ENCODE peak calls at places on chromosomes 7 and 10, in nine cellular contexts. S is naive thymus-derived CD4-positive, alpha-beta T cell; P is kidney epithelial cell; M is GM06990; Y is choroid plexus epithelial cell; F is GM23338; A is epithelial cell of esophagus; X is Jurkat, Clone E6-1; U is astrocyte. K is an unnamed sample.

GRCh38 chr10:86936661-86937501 is 20.5 kb downstream of the MMRN2 start:
- DNase-seq in F (no peak), Y (peak; percentile 63), X (no peak), A (peak; percentile 28), U (peak; percentile 40), M (no peak), S (no peak), P (no peak), K (peak; percentile 64)

GRCh38 chr7:32785365-32785764 is 106.2 kb downstream of the KBTBD2 start:
- DNase-seq in M (no peak), F (peak; percentile 23), S (no peak), A (no peak), U (no peak), P (no peak), X (no peak), Y (no peak), K (no peak)

GRCh38 chr7:23547662-23548061 is 15.9 kb upstream of the TRA2A start:
- DNase-seq in X (no peak), Y (no peak), P (no peak), M (no peak), S (no peak), F (no peak), U (no peak), A (no peak), K (no peak)

GRCh38 chr10:11017575-11018425 is at the start of gene CELF2:
- DNase-seq in Y (peak; percentile 15), U (peak; percentile 10), M (peak; percentile 55), A (peak; percentile 60), S (peak; percentile 62), P (no peak), F (peak; percentile 90), X (peak; percentile 32), K (no peak)

GRCh38 chr10:94146746-94147145 is 153.0 kb downstream of the PLCE1 start:
- DNase-seq in Y (no peak), U (no peak), M (no peak), A (no peak), F (no peak), P (no peak), S (no peak), X (no peak), K (no peak)

GRCh38 chr7:105838273-105839141 is 37.9 kb downstream of the ATXN7L1 start:
- DNase-seq in U (peak; percentile 81), A (peak; percentile 43), Y (peak; percentile 41), P (peak; percentile 5), F (peak; percentile 74), S (no peak), M (no peak), X (no peak), K (peak; percentile 35)

GRCh38 chr7:24812313-24812945 is 55.2 kb upstream of the GSDME start:
- DNase-seq in X (peak; percentile 12), S (peak; percentile 35), A (peak; percentile 47), U (no peak), M (no peak), Y (peak; percentile 58), P (no peak), F (peak; percentile 72), K (peak; percentile 58)

GRCh38 chr7:2719007-2719406 is 31.0 kb downstream of the AMZ1 start:
- DNase-seq in U (no peak), F (peak; percentile 78), A (no peak), P (no peak), Y (no peak), S (peak; percentile 65), M (no peak), X (peak; percentile 63), K (no peak)

GRCh38 chr10:89337493-89337892 is 9.7 kb downstream of the IFIT3 start:
- DNase-seq in U (peak; percentile 82), X (no peak), P (peak; percentile 70), A (peak; percentile 94), F (no peak), M (peak; percentile 58), Y (peak; percentile 93), S (peak; percentile 47), K (peak; percentile 71)

GRCh38 chr7:141071260-141071854 is 2.5 kb upstream of the TMEM178B start:
- DNase-seq in A (peak; percentile 7), F (peak; percentile 94), S (peak; percentile 38), Y (peak; percentile 23), U (no peak), P (no peak), X (peak; percentile 60), M (no peak), K (no peak)

GRCh38 chr10:98422182-98422581 is 7.2 kb upstream of the PYROXD2 start:
- DNase-seq in M (no peak), X (no peak), Y (no peak), P (no peak), A (no peak), F (no peak), U (no peak), S (no peak), K (no peak)

GRCh38 chr10:58436071-58436470 is 50.9 kb downstream of the TFAM start:
- DNase-seq in U (peak; percentile 50), X (peak; percentile 50), P (peak; percentile 62), S (no peak), M (no peak), Y (peak; percentile 39), A (peak; percentile 95), F (peak; percentile 29), K (peak; percentile 59)

GRCh38 chr7:45888993-45889366 is 692 bp downstream of the IGFBP1 start:
- DNase-seq in Y (peak; percentile 17), U (no peak), F (peak; percentile 45), P (no peak), X (no peak), S (no peak), M (no peak), A (no peak), K (no peak)

GRCh38 chr7:45890902-45891461 is 2.7 kb downstream of the IGFBP1 start:
- DNase-seq in M (no peak), F (peak; percentile 70), A (peak; percentile 48), S (no peak), U (peak; percentile 16), Y (peak; percentile 67), P (no peak), X (peak; percentile 21), K (peak; percentile 70)

GRCh38 chr7:45891462-45892402 is 3.4 kb downstream of the IGFBP1 start:
- DNase-seq in M (no peak), U (no peak), Y (no peak), A (no peak), P (no peak), X (no peak), S (no peak), F (no peak), K (no peak)

GRCh38 chr7:45889367-45890067 is 1.2 kb downstream of the IGFBP1 start:
- DNase-seq in Y (peak; percentile 36), X (no peak), S (no peak), A (no peak), P (no peak), U (no peak), M (no peak), F (peak; percentile 36), K (no peak)

DNA sequence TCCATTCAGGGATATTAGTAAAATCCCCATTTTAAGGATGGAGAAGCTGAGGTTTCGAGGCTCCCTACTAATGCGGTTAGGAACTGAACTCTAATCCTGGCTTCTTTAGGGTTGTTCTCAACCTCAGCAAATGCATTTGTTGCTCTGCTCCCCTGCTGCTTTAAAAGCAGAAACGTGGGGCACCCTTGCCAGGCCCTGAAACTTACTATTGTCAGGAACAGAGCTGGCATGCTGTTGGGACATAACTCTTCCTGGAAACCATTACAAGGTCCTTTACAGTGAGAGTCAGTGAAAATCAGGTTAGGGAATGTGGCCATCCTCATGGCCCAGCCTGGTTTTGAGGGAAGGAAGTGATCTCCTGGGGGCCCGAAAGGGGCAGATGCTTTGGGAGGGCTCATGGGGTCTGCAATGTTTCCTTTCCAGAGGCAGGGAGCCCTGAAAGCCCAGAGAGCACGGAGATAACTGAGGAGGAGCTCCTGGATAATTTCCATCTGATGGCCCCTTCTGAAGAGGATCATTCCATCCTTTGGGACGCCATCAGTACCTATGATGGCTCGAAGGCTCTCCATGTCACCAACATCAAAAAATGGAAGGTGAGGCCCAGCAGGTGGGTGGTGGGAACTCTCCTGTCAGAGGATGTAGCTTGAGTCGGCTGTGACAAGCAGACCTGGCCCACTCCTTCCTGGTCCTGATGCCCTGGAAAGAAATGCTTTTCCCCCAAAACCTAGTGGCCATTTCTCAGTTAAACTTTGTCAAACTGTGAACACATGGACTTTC is 2.0 kb downstream of the IGFBP1 start:
- DNase-seq in M (no peak), S (no peak), X (no peak), A (no peak), P (no peak), F (no peak), U (no peak), Y (no peak), K (no peak)
- H3K4me3 ChIP-seq in M (no peak overlapping the region), S (no peak overlapping the region), X (no peak overlapping the region), A (no peak overlapping the region), P (no peak overlapping the region), F (no peak overlapping the region), U (no peak overlapping the region), Y (no peak overlapping the region), K (no peak overlapping the region)

GRCh38 chr10:24645784-24646183 is 77.9 kb downstream of the ARHGAP21 start:
- DNase-seq in A (peak; percentile 26), F (no peak), U (no peak), X (peak; percentile 70), M (no peak), S (no peak), P (no peak), Y (no peak), K (peak; percentile 23)
- H3K4me3 ChIP-seq in A (no peak overlapping the region), F (no peak overlapping the region), U (no peak overlapping the region), X (no peak overlapping the region), M (no peak overlapping the region), S (no peak overlapping the region), P (no peak overlapping the region), Y (no peak overlapping the region), K (no peak overlapping the region)

GRCh38 chr10:102247724-102248123 is 2.4 kb downstream of the GBF1 start:
- DNase-seq in M (no peak), S (no peak), A (no peak), Y (peak; percentile 28), X (no peak), F (no peak), U (no peak), P (no peak), K (peak; percentile 43)
- H3K4me3 ChIP-seq in M (peak overlapping the region; percentile 99), S (no peak overlapping the region), A (no peak overlapping the region), Y (no peak overlapping the region), X (no peak overlapping the region), F (no peak overlapping the region), U (no peak overlapping the region), P (no peak overlapping the region), K (no peak overlapping the region)

GRCh38 chr7:44884553-44885393 is 557 bp downstream of the PURB start:
- DNase-seq in P (no peak), X (no peak), A (peak; percentile 45), S (peak; percentile 56), Y (peak; percentile 82), U (peak; percentile 58), F (peak; percentile 57), M (peak; percentile 78), K (peak; percentile 77)

GRCh38 chr7:44883961-44884360 is 1.4 kb downstream of the PURB start:
- DNase-seq in P (no peak), Y (no peak), S (no peak), X (no peak), M (no peak), F (no peak), A (no peak), U (no peak), K (no peak)

GRCh38 chr7:44881066-44881600 is 4.2 kb downstream of the PURB start:
- DNase-seq in M (no peak), A (no peak), S (no peak), X (no peak), P (no peak), Y (peak; percentile 40), F (no peak), U (no peak), K (peak; percentile 40)

GRCh38 chr7:44881610-44882009 is 3.7 kb downstream of the PURB start:
- DNase-seq in M (no peak), S (no peak), Y (peak; percentile 84), P (no peak), A (peak; percentile 52), F (no peak), X (no peak), U (peak; percentile 90), K (peak; percentile 77)

GRCh38 chr7:44882899-44883298 is 2.4 kb downstream of the PURB start:
- DNase-seq in M (no peak), Y (peak; percentile 23), P (no peak), A (peak; percentile 20), U (peak; percentile 21), X (no peak), S (no peak), F (no peak), K (peak; percentile 44)
- H3K4me3 ChIP-seq in M (peak overlapping the region; percentile 91), Y (peak overlapping the region; percentile 53), P (peak overlapping the region; percentile 30), A (peak overlapping the region; percentile 41), U (peak overlapping the region; percentile 78), X (no peak overlapping the region), S (peak overlapping the region; percentile 7), F (peak overlapping the region; percentile 98), K (peak overlapping the region; percentile 45)

K was measured in cardiac fibroblast.